ENCODE peak calls at places on chromosomes 2 and 18, in eight cellular contexts. A, P, M, F, R, Z, U and J are unnamed samples.

GRCh38 chr2:176473177-176473576 is 203.9 kb downstream of the MTX2 start:
- DNase-seq in A (peak), P (peak), M (no peak), F (peak), R (no peak), Z (peak), U (no peak), J (no peak)

GRCh38 chr2:95669441-95669994 is 77.7 kb downstream of the TRIM43 start:
- DNase-seq in A (no peak), P (no peak), M (no peak), F (no peak), R (no peak), Z (peak), U (no peak), J (no peak)

GRCh38 chr2:226799976-226800940 is 638 bp upstream of the IRS1 start:
- DNase-seq in A (no peak), P (peak), M (no peak), F (peak), R (peak), Z (peak), U (no peak), J (peak)

GRCh38 chr2:184425083-184425482 is 173.2 kb upstream of the ZNF804A start:
- DNase-seq in A (no peak), P (no peak), M (no peak), F (no peak), R (no peak), Z (no peak), U (no peak), J (no peak)

GRCh38 chr2:72695676-72696075 is 130.2 kb downstream of the EXOC6B start:
- DNase-seq in A (no peak), P (no peak), M (peak), F (no peak), R (no peak), Z (no peak), U (no peak), J (no peak)

GRCh38 chr18:3046216-3046808 is 33.4 kb upstream of the LPIN2 start:
- DNase-seq in A (no peak), P (no peak), M (no peak), F (no peak), R (no peak), Z (no peak), U (no peak), J (no peak)

GRCh38 chr2:20282916-20283592 is 58.1 kb upstream of the SDC1 start:
- DNase-seq in A (peak), P (peak), M (no peak), F (peak), R (peak), Z (peak), U (no peak), J (no peak)

GRCh38 chr2:80238692-80239469 is 65.7 kb downstream of the LRRTM1 start:
- DNase-seq in A (no peak), P (no peak), M (peak), F (peak), R (peak), Z (no peak), U (no peak), J (no peak)

GRCh38 chr2:105504459-105504858 is 105.6 kb upstream of the FHL2 start:
- DNase-seq in A (no peak), P (no peak), M (no peak), F (no peak), R (no peak), Z (no peak), U (no peak), J (no peak)

GRCh38 chr2:232668805-232669444 is 28.2 kb upstream of the GIGYF2 start:
- DNase-seq in A (peak), P (peak), M (peak), F (no peak), R (peak), Z (peak), U (no peak), J (no peak)

GRCh38 chr2:75010571-75010970 is 52.1 kb downstream of the POLE4 start:
- DNase-seq in A (no peak), P (no peak), M (no peak), F (no peak), R (no peak), Z (no peak), U (no peak), J (no peak)

GRCh38 chr2:175167076-175167791 is 769 bp downstream of the ATF2 start:
- DNase-seq in A (peak), P (no peak), M (peak), F (peak), R (no peak), Z (peak), U (no peak), J (peak)

GRCh38 chr2:152445791-152446201 is 110.8 kb downstream of the FMNL2 start:
- DNase-seq in A (peak), P (no peak), M (no peak), F (no peak), R (no peak), Z (no peak), U (no peak), J (no peak)

GRCh38 chr2:150154308-150154797 is 333.1 kb downstream of the RND3 start:
- DNase-seq in A (no peak), P (no peak), M (no peak), F (no peak), R (no peak), Z (no peak), U (no peak), J (no peak)

GRCh38 chr2:196987654-196988364 is 61.3 kb upstream of the PGAP1 start:
- DNase-seq in A (peak), P (peak), M (peak), F (no peak), R (no peak), Z (no peak), U (no peak), J (peak)

GRCh38 chr2:31877008-31877407 is 133.8 kb downstream of the MEMO1 start:
- DNase-seq in A (no peak), P (no peak), M (no peak), F (no peak), R (no peak), Z (no peak), U (no peak), J (no peak)

GRCh38 chr2:3447789-3448317 is 68.4 kb downstream of the TRAPPC12 start:
- DNase-seq in A (peak), P (no peak), M (no peak), F (no peak), R (no peak), Z (no peak), U (no peak), J (no peak)

GRCh38 chr18:24818069-24818395 is 357.6 kb downstream of the HRH4 start:
- DNase-seq in A (no peak), P (no peak), M (no peak), F (no peak), R (no peak), Z (no peak), U (no peak), J (no peak)

GRCh38 chr2:1742300-1742679 is 2.0 kb downstream of the PXDN start:
- DNase-seq in A (no peak), P (no peak), M (no peak), F (no peak), R (no peak), Z (no peak), U (no peak), J (no peak)

GRCh38 chr2:156338578-156338977 is 6.1 kb upstream of the NR4A2 start:
- DNase-seq in A (no peak), P (no peak), M (peak), F (no peak), R (no peak), Z (no peak), U (no peak), J (no peak)
- TF ChIP-seq POLR2A in A (no peak), P (no peak), M (no peak), F (no peak), R (no peak), Z (no peak), U (no peak), J (no peak)

DNA sequence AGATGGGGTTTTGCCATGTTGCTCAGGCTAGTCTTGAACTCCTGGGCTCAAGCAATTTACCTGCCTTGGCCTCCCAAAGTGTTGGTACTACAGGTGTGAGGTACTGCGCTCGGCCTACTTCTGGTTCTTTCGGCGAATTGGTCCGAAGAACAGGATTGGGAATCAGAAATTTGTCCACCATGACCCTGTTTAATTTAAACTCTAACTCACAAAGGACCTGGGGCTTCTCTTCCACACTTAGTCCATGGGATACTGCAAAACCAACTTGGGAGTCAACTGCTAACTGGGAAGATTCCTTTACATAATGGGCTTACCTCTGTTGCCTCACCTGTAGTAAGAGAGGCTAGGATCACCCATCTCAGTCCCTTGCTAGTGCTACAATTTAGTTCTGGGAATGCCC is 79.8 kb upstream of the ZFP36L2 start:
- DNase-seq in A (no peak), P (no peak), M (no peak), F (no peak), R (no peak), Z (no peak), U (no peak), J (no peak)
- TF ChIP-seq POLR2A in A (no peak), P (no peak), M (no peak), F (no peak), R (no peak), Z (no peak), U (no peak), J (no peak)

GRCh38 chr2:62506421-62506750 is 391 bp upstream of the TMEM17 start:
- DNase-seq in A (no peak), P (no peak), M (no peak), F (no peak), R (no peak), Z (no peak), U (no peak), J (no peak)
- TF ChIP-seq POLR2A in A (no peak), P (no peak), M (no peak), F (no peak), R (no peak), Z (no peak), U (no peak), J (no peak)

GRCh38 chr18:75157359-75157758 is 51.6 kb downstream of the PTGR3 start:
- DNase-seq in A (no peak), P (no peak), M (no peak), F (no peak), R (no peak), Z (no peak), U (no peak), J (no peak)
- TF ChIP-seq POLR2A in A (no peak), P (no peak), M (no peak), F (no peak), R (no peak), Z (no peak), U (no peak), J (no peak)